ENCODE peak calls at places on chromosomes 16 and 17, in four cellular contexts. One of them, this sample, is unnamed.

GRCh38 chr17:35341465-35341992 is 31.9 kb downstream of the SLFN11 start:
- DNase-seq in WTC11: no peak
- DNase-seq in K562: no peak
- DNase-seq in HepG2: no peak
- DNase-seq in this sample: peak

GRCh38 chr17:29694923-29695563 is 72.3 kb upstream of the CORO6 start:
- DNase-seq in WTC11: no peak
- DNase-seq in K562: no peak
- DNase-seq in HepG2: no peak
- DNase-seq in this sample: no peak

GRCh38 chr17:28718317-28718672 is 627 bp upstream of the RAB34 start:
- DNase-seq in WTC11: no peak
- DNase-seq in K562: no peak
- DNase-seq in HepG2: no peak
- DNase-seq in this sample: no peak

GRCh38 chr16:53817812-53818211 is 113.9 kb downstream of the FTO start:
- DNase-seq in WTC11: no peak
- DNase-seq in K562: no peak
- DNase-seq in HepG2: no peak
- DNase-seq in this sample: no peak

GRCh38 chr16:2919511-2920255 is 8.0 kb downstream of the FLYWCH1 start:
- DNase-seq in WTC11: peak
- DNase-seq in K562: peak
- DNase-seq in HepG2: peak
- DNase-seq in this sample: no peak

GRCh38 chr17:50973557-50974494 is 107.7 kb upstream of the TOB1 start:
- DNase-seq in WTC11: no peak
- DNase-seq in K562: no peak
- DNase-seq in HepG2: no peak
- DNase-seq in this sample: no peak

GRCh38 chr16:12771341-12771798 is 32.3 kb downstream of the CPPED1 start:
- DNase-seq in WTC11: no peak
- DNase-seq in K562: no peak
- DNase-seq in HepG2: peak
- DNase-seq in this sample: no peak

GRCh38 chr17:54452666-54453348 is 447.8 kb upstream of the TOM1L1 start:
- DNase-seq in WTC11: no peak
- DNase-seq in K562: no peak
- DNase-seq in HepG2: no peak
- DNase-seq in this sample: no peak

GRCh38 chr17:17788967-17789366 is 47.8 kb downstream of the SREBF1 start:
- DNase-seq in WTC11: no peak
- DNase-seq in K562: no peak
- DNase-seq in HepG2: no peak
- DNase-seq in this sample: no peak

GRCh38 chr16:85266857-85267256 is 154.6 kb upstream of the CIBAR2 start:
- DNase-seq in WTC11: no peak
- DNase-seq in K562: no peak
- DNase-seq in HepG2: no peak
- DNase-seq in this sample: no peak

GRCh38 chr17:69547947-69548346 is 133.4 kb downstream of the MAP2K6 start:
- DNase-seq in WTC11: no peak
- DNase-seq in K562: no peak
- DNase-seq in HepG2: no peak
- DNase-seq in this sample: no peak

GRCh38 chr16:47713225-47713595 is 252.1 kb downstream of the PHKB start:
- DNase-seq in WTC11: no peak
- DNase-seq in K562: no peak
- DNase-seq in HepG2: peak
- DNase-seq in this sample: no peak

GRCh38 chr17:73313526-73314127 is 1.8 kb upstream of the CDC42EP4 start:
- DNase-seq in WTC11: no peak
- DNase-seq in K562: no peak
- DNase-seq in HepG2: no peak
- DNase-seq in this sample: no peak

GRCh38 chr16:53417011-53417410 is 17.3 kb upstream of the RBL2 start:
- DNase-seq in WTC11: no peak
- DNase-seq in K562: no peak
- DNase-seq in HepG2: no peak
- DNase-seq in this sample: no peak

GRCh38 chr17:21292867-21293845 is 8.6 kb downstream of the MAP2K3 start:
- DNase-seq in WTC11: no peak
- DNase-seq in K562: no peak
- DNase-seq in HepG2: no peak
- DNase-seq in this sample: no peak

GRCh38 chr16:54166342-54166865 is 120.2 kb downstream of the IRX3 start:
- DNase-seq in WTC11: no peak
- DNase-seq in K562: no peak
- DNase-seq in HepG2: no peak
- DNase-seq in this sample: no peak

GRCh38 chr17:35871415-35871814 is 2.7 kb upstream of the HEATR9 start:
- DNase-seq in WTC11: peak
- DNase-seq in K562: no peak
- DNase-seq in HepG2: no peak
- DNase-seq in this sample: no peak

GRCh38 chr16:19436540-19436939 is 18.9 kb downstream of the TMC5 start:
- DNase-seq in WTC11: no peak
- DNase-seq in K562: no peak
- DNase-seq in HepG2: no peak
- DNase-seq in this sample: no peak

GRCh38 chr17:17551361-17551760 is 40.1 kb downstream of the PEMT start:
- DNase-seq in WTC11: no peak
- DNase-seq in K562: no peak
- DNase-seq in HepG2: no peak
- DNase-seq in this sample: no peak

DNA sequence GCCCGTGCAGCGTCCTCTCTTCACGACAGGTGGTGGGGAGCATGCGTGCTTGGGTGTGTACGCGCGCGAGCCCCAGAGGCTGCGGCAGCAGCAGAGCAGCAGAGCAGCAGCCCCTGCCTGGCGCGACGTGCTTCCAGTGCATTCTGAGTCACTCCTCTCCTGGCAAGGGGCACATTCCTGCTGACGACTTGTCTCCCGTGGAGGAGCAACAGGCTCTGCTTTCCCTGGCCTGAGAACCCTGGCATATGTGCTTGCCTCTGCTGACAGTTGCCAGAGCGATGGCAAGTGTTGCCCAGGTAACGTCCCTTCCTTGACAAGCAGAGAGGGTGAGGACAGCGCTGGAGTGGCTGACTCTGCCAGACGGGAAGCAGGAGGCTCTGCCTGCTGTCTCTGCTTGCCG is 133.8 kb upstream of the PLCG2 start:
- DNase-seq in WTC11: no peak
- DNase-seq in K562: no peak
- DNase-seq in HepG2: no peak
- DNase-seq in this sample: no peak
- TF ChIP-seq CREM in WTC11: no peak
- TF ChIP-seq CREM in K562: no peak
- TF ChIP-seq CREM in HepG2: no peak
- TF ChIP-seq CREM in this sample: no peak

DNA sequence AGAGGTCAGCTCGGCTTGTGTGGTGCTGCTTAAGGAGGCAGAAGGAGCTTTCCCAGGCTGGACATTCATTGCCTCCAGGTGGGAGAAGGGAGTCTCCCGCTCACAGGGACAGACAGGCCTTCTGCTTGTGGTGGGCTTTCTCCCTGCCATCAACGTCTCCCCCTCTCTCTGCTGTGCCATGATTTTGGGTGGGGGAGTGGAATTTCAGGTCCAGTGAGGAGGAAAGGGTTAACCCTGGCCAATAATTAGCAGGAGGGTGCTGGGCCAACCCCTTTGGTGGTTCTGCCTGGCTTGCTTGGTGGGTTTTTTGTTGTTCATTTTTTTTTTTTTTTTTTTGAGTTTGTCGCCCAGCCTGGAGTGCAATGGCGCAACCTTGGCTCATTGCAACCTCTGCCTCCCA is 112.0 kb downstream of the SEC14L1 start:
- DNase-seq in WTC11: no peak
- DNase-seq in K562: no peak
- DNase-seq in HepG2: no peak
- DNase-seq in this sample: no peak
- TF ChIP-seq CREM in WTC11: no peak
- TF ChIP-seq CREM in K562: no peak
- TF ChIP-seq CREM in HepG2: no peak
- TF ChIP-seq CREM in this sample: no peak

DNA sequence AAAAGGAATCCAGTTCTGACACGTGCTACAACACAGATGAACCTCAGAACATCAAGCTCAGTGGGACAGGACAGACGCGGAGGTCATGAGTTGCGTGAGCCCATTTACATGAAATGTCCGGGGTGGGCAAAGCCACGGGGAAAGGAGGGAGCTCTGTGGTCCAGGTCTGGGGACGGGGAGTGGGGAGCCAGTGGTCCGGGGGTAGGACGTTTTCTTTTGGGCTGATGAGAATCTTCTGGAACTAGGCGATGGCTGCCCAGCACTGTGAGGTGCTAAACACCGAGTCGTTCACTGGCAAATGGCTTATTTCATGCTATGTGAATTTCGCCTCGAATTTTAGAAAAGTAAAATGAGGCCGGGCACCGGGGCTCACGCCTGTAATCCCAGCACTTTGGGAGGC is 2.6 kb upstream of the LMF1 start:
- DNase-seq in WTC11: no peak
- DNase-seq in K562: no peak
- DNase-seq in HepG2: no peak
- DNase-seq in this sample: no peak
- TF ChIP-seq CREM in WTC11: no peak
- TF ChIP-seq CREM in K562: no peak
- TF ChIP-seq CREM in HepG2: no peak
- TF ChIP-seq CREM in this sample: no peak

DNA sequence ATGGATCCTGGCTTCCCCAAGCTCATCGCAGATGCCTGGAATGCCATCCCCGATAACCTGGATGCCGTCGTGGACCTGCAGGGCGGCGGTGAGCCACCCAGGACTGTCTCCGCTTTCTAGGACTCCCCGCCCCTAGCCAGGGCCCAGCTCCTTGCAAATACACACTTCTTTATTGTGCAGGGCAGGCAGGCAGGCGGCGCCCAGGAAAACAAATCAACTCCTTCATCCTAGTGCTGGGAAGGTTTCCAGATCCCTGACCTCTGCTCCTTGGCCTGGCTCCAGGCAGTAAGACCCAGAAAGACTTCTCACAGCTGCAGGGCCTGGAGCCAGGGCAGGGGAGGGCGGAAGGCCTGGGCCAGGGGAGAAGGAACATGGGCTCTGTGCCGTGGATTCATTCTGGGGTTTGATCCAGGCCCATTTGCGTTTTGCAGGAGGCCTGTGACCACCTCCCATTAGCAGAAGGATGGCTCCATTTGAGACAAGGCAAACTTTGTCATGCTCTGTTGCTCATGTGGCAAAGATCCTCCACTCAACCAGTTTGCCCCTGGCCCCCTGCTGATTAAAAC is 6.0 kb upstream of the LPCAT2 start:
- DNase-seq in WTC11: no peak
- DNase-seq in K562: no peak
- DNase-seq in HepG2: peak
- DNase-seq in this sample: no peak
- TF ChIP-seq CREM in WTC11: no peak
- TF ChIP-seq CREM in K562: no peak
- TF ChIP-seq CREM in HepG2: no peak
- TF ChIP-seq CREM in this sample: no peak

DNA sequence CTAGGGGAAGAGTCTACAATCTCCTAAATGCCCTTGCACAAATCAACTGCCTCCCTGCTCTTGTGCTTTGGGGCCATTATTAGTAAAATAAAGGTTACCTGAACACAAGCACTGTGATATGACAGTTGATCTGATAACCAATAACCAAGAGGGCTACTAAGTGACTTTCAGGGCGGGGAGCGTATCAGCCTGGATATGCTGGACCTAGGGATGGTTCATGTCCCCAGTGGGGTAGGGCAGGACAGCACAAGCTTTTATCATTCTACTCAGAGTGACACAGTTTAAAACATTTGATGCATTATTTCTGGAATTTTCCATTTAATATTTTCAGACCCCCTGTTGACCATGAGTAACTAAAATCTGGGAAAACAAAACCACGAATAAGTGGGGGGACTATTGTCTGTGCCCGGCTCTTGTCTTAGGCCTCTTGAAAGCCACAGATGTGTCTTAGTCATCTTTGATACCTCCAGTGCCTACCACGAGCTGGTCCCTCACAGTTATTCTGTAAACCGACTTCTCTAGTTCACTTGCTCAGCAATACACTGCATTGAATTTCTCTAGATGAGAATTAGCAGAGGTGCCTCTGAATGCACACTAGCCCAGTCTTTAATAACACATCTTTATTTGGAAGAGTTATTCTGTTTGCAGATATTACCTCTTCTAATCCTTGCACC is 94.6 kb upstream of the DHX40 start:
- DNase-seq in WTC11: no peak
- DNase-seq in K562: no peak
- DNase-seq in HepG2: no peak
- DNase-seq in this sample: no peak
- TF ChIP-seq CREM in WTC11: no peak
- TF ChIP-seq CREM in K562: no peak
- TF ChIP-seq CREM in HepG2: no peak
- TF ChIP-seq CREM in this sample: no peak

GRCh38 chr17:7495906-7496434 is 11.8 kb downstream of the POLR2A start:
- DNase-seq in WTC11: no peak
- DNase-seq in K562: no peak
- DNase-seq in HepG2: no peak
- DNase-seq in this sample: no peak

GRCh38 chr17:7497636-7498035 is 13.5 kb downstream of the POLR2A start:
- DNase-seq in WTC11: no peak
- DNase-seq in K562: no peak
- DNase-seq in HepG2: no peak
- DNase-seq in this sample: no peak

GRCh38 chr17:7499161-7499560 is 15.0 kb downstream of the POLR2A start:
- DNase-seq in WTC11: no peak
- DNase-seq in K562: no peak
- DNase-seq in HepG2: no peak
- DNase-seq in this sample: no peak

GRCh38 chr17:7496470-7497227 is 12.5 kb downstream of the POLR2A start:
- DNase-seq in WTC11: no peak
- DNase-seq in K562: no peak
- DNase-seq in HepG2: no peak
- DNase-seq in this sample: no peak

DNA sequence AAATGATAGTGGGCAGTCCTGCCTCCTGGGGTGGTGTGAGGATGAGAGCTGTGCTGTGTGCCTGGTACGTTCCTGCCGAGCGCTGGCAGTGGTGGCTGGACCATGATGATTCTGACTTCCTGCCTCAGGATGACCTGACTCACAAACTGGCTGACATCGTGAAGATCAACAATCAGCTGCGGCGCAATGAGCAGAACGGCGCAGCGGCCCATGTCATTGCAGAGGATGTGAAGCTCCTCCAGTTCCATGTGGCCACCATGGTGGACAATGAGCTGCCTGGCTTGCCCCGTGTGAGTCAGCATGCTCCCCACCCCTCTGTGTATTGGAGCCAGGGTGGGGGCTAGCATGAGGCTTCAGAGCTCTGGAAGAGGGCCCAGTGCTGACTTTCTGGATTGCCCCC is 13.1 kb downstream of the POLR2A start:
- DNase-seq in WTC11: no peak
- DNase-seq in K562: no peak
- DNase-seq in HepG2: no peak
- DNase-seq in this sample: no peak
- TF ChIP-seq CREM in WTC11: no peak
- TF ChIP-seq CREM in K562: no peak
- TF ChIP-seq CREM in HepG2: no peak
- TF ChIP-seq CREM in this sample: no peak